ENCODE peak calls at places on chromosomes 2 and 18, in four cellular contexts. P is AG04450, J is neural progenitor cell, I is caudate nucleus. S is an unnamed sample.

GRCh38 chr18:13500891-13501887 is 225.2 kb downstream of the FAM210A start:
- DNase-seq in P (no peak), J (no peak), I (no peak), S (no peak)

GRCh38 chr2:72931280-72931910 is 14.1 kb downstream of the EMX1 start:
- DNase-seq in I (no peak), J (no peak), P (peak; percentile 6), S (no peak)

GRCh38 chr18:23238152-23238531 is 102.9 kb downstream of the CABLES1 start:
- DNase-seq in J (no peak), I (no peak), P (no peak), S (no peak)

GRCh38 chr18:27627927-27628326 is 442.8 kb upstream of the CHST9 start:
- DNase-seq in I (no peak), J (peak; percentile 26), P (no peak), S (no peak)

GRCh38 chr2:137943948-137944347 is 20.3 kb upstream of the HNMT start:
- DNase-seq in I (no peak), P (no peak), J (no peak), S (no peak)

GRCh38 chr2:88199912-88200682 is 30.0 kb downstream of the THNSL2 start:
- DNase-seq in J (peak; percentile 74), I (no peak), P (no peak), S (peak; percentile 29)

GRCh38 chr2:45962522-45962921 is 311.0 kb downstream of the PRKCE start:
- DNase-seq in J (no peak), P (no peak), I (peak; percentile 24), S (no peak)

GRCh38 chr2:207762146-207762545 is 7.6 kb downstream of the FZD5 start:
- DNase-seq in P (no peak), J (no peak), I (no peak), S (no peak)

GRCh38 chr2:76280676-76281075 is 570.0 kb upstream of the GCFC2 start:
- DNase-seq in I (no peak), J (no peak), P (no peak), S (no peak)

GRCh38 chr2:164868563-164869419 is 27.2 kb upstream of the COBLL1 start:
- DNase-seq in J (no peak), P (no peak), I (no peak), S (no peak)

GRCh38 chr2:229268626-229269025 is 2.5 kb downstream of the PID1 start:
- DNase-seq in I (no peak), P (no peak), J (no peak), S (no peak)

GRCh38 chr18:8773980-8774379 is 68.6 kb downstream of the MTCL1 start:
- DNase-seq in I (no peak), J (no peak), P (no peak), S (no peak)

GRCh38 chr2:165408191-165408590 is 61.3 kb upstream of the CSRNP3 start:
- DNase-seq in J (no peak), P (no peak), I (no peak), S (no peak)

GRCh38 chr2:118845843-118846666 is 1.4 kb downstream of the EN1 start:
- DNase-seq in J (peak; percentile 54), I (no peak), P (no peak), S (peak; percentile 24)

GRCh38 chr18:48728204-48728833 is 189.5 kb downstream of the CTIF start:
- DNase-seq in I (no peak), P (peak; percentile 88), J (no peak), S (no peak)

GRCh38 chr2:46748121-46748520 is 167.5 kb downstream of the MCFD2 start:
- DNase-seq in J (no peak), I (no peak), P (no peak), S (no peak)

GRCh38 chr18:13425357-13426095 is 207.0 kb downstream of the LDLRAD4 start:
- DNase-seq in J (no peak), P (no peak), I (no peak), S (no peak)

GRCh38 chr2:36780231-36780808 is 83.8 kb downstream of the VIT start:
- DNase-seq in P (peak; percentile 38), I (no peak), J (peak; percentile 61), S (peak; percentile 38)

GRCh38 chr2:161077367-161078210 is 82.6 kb upstream of the TANK start:
- DNase-seq in I (no peak), J (no peak), P (no peak), S (no peak)

GRCh38 chr18:63648241-63648640 is 4.2 kb upstream of the SERPINB4 start:
- DNase-seq in I (no peak), P (no peak), J (no peak), S (no peak)

GRCh38 chr2:8488001-8488738 is 193.7 kb upstream of the ID2 start:
- DNase-seq in P (no peak), J (peak; percentile 36), I (peak; percentile 38), S (no peak)

GRCh38 chr2:112750560-112750843 is 13.9 kb downstream of the CKAP2L start:
- DNase-seq in P (no peak), I (no peak), J (no peak), S (no peak)

GRCh38 chr2:165958313-165958712 is 4.7 kb upstream of the TTC21B start:
- DNase-seq in P (no peak), J (no peak), I (no peak), S (no peak)

GRCh38 chr2:229795058-229795457 is 80.7 kb upstream of the DNER start:
- DNase-seq in J (no peak), P (no peak), I (no peak), S (no peak)

GRCh38 chr18:55265130-55265675 is 305.9 kb upstream of the CCDC68 start:
- DNase-seq in P (no peak), J (no peak), I (no peak), S (no peak)

GRCh38 chr2:73258913-73259215 is 24.8 kb downstream of the CCT7 start:
- DNase-seq in J (no peak), P (no peak), I (no peak), S (no peak)

GRCh38 chr18:26710460-26711096 is 154.9 kb downstream of the AQP4 start:
- DNase-seq in I (no peak), J (no peak), P (no peak), S (no peak)

GRCh38 chr2:102276549-102277201 is 34.7 kb upstream of the IL1RL1 start:
- DNase-seq in P (no peak), I (no peak), J (no peak), S (no peak)

GRCh38 chr2:12277305-12278034 is 439.3 kb upstream of the TRIB2 start:
- DNase-seq in P (no peak), I (no peak), J (no peak), S (no peak)

GRCh38 chr2:125371867-125372266 is 1284.1 kb upstream of the GYPC start:
- DNase-seq in J (no peak), P (no peak), I (no peak), S (no peak)

GRCh38 chr2:218398437-218399390 is 954 bp upstream of the CTDSP1 start:
- DNase-seq in P (no peak), I (peak; percentile 64), J (peak; percentile 82), S (peak; percentile 31)

GRCh38 chr2:104321141-104321799 is 532.6 kb upstream of the POU3F3 start:
- DNase-seq in P (no peak), I (no peak), J (peak; percentile 58), S (peak; percentile 14)

GRCh38 chr2:239936838-239937581 is 88.1 kb downstream of the NDUFA10 start:
- DNase-seq in P (no peak), I (no peak), J (no peak), S (no peak)

GRCh38 chr18:3015851-3016250 is 2.9 kb upstream of the LPIN2 start:
- DNase-seq in P (no peak), J (no peak), I (no peak), S (no peak)

GRCh38 chr18:3015203-3015590 is 2.3 kb upstream of the LPIN2 start:
- DNase-seq in J (no peak), I (no peak), P (peak; percentile 36), S (no peak)

GRCh38 chr18:3014501-3015202 is 1.7 kb upstream of the LPIN2 start:
- DNase-seq in P (no peak), I (no peak), J (no peak), S (no peak)

GRCh38 chr18:3012920-3013810 is at the start of gene LPIN2:
- DNase-seq in P (peak; percentile 94), I (peak; percentile 93), J (peak; percentile 99), S (peak; percentile 96)

GRCh38 chr18:3016584-3017292 is 3.8 kb upstream of the LPIN2 start:
- DNase-seq in J (no peak), P (no peak), I (no peak), S (no peak)
- H3K27ac ChIP-seq in J (no peak overlapping the region), P (no peak overlapping the region), I (peak overlapping the region; percentile 73), S (no peak overlapping the region)

DNA sequence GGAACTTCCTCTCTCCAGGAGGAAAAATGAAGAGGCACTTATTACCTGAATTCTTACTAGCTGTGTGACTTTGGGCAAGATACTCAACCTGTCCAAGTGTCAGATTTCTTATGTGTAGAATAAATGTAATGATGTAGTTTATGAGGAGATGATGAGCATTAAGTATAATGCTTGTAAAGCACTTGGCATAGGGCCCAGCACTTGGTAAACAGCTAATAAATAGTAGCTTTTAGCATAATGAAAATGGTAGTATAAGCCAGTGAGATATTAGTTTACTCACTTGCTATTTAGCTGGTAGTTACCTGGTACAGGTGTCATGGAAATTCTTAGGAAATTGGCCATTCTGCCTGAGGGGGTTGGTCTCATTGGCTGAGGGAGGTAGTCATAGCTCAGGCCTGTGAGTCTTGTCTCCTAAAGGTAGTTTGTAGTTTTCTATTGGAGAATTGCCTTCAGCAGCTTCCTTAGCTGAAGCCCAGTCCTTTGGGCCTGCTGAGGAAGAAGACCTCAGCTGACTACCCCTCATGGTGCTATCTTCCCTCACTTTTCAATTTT is 133.3 kb upstream of the NABP1 start:
- DNase-seq in I (no peak), J (no peak), P (no peak), S (no peak)
- H3K27ac ChIP-seq in I (no peak overlapping the region), J (no peak overlapping the region), P (no peak overlapping the region), S (no peak overlapping the region)

GRCh38 chr18:7259482-7259881 is 28.6 kb downstream of the LRRC30 start:
- DNase-seq in P (no peak), I (no peak), J (no peak), S (no peak)
- H3K27ac ChIP-seq in P (no peak overlapping the region), I (no peak overlapping the region), J (no peak overlapping the region), S (no peak overlapping the region)

DNA sequence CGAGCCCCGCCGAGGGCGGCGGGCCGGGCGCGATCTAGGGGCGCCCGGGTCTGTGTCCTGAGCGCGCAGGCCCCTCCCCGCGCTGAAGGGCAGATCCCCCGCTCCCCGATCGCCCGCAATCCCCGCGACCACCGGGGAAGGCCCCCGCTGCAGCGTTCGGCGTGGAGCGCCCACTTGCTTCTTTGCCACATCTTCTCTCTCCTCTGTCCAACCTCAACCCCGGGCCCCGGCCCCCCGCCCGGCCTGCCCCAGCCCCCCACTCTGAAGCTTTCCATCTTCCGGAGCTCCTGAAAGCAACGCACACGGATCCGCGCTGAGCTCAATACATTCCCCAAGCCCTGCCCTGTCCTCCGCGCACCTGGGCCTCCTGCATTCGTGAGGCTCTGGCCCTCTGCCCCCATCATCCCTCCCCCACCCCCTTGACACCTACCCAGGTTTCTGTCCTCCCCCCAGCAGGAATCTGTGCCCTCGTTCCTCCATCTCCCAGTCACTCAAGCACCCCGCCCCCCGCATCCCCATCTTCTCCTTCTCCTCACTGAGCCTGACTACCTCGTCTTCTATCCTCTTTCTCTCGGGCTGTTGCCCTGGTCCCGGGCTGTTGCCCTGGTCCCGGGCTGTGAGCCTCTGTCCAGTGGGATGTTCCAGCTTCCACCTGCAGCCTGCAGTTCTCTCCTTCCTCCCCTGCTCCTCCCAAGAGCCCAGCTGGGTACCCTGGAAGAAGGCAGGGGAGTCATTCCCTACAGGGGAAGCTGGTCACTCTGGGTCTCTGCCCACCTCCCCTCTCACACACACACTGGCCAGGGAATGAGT is 7.8 kb downstream of the SPEG start:
- DNase-seq in I (peak; percentile 26), P (no peak), J (peak; percentile 59), S (no peak)
- H3K27ac ChIP-seq in I (no peak overlapping the region), P (no peak overlapping the region), J (no peak overlapping the region), S (no peak overlapping the region)

GRCh38 chr2:28824207-28824606 is 13.6 kb downstream of the SPDYA start:
- DNase-seq in P (no peak), I (no peak), J (no peak), S (no peak)
- H3K27ac ChIP-seq in P (no peak overlapping the region), I (no peak overlapping the region), J (no peak overlapping the region), S (no peak overlapping the region)